ENCODE peak calls at places on chromosomes 1 and 21, in four cellular contexts. L is K562, V is HepG2, U is SK-N-SH. G is an unnamed sample.

GRCh38 chr1:109263597-109264378 is 14.4 kb downstream of the CELSR2 start:
- DNase-seq in L (peak; percentile 94), V (peak; percentile 93), U (peak; percentile 98), G (peak; percentile 96)

GRCh38 chr1:2208309-2209239 is 14.0 kb upstream of the FAAP20 start:
- DNase-seq in L (no peak), V (peak; percentile 93), U (no peak), G (no peak)

GRCh38 chr1:107974090-107974489 is 9.1 kb upstream of the VAV3 start:
- DNase-seq in L (no peak), V (no peak), U (no peak), G (no peak)

GRCh38 chr1:93061895-93062792 is 16.9 kb upstream of the MTF2 start:
- DNase-seq in L (peak; percentile 16), V (peak; percentile 54), U (peak; percentile 51), G (peak; percentile 29)

GRCh38 chr21:35652196-35652595 is 408.1 kb downstream of the SETD4 start:
- DNase-seq in L (no peak), V (no peak), U (no peak), G (no peak)

GRCh38 chr1:206658264-206658980 is 23.1 kb downstream of the DYRK3 start:
- DNase-seq in L (peak; percentile 92), V (no peak), U (peak; percentile 70), G (peak; percentile 79)

GRCh38 chr1:25217015-25217414 is 15.3 kb downstream of the SYF2 start:
- DNase-seq in L (no peak), V (no peak), U (no peak), G (no peak)

GRCh38 chr1:214214851-214215250 is 66.1 kb upstream of the SMYD2 start:
- DNase-seq in L (no peak), V (no peak), U (no peak), G (no peak)

GRCh38 chr21:46347791-46348381 is 23.9 kb downstream of the PCNT start:
- DNase-seq in L (no peak), V (no peak), U (no peak), G (peak; percentile 39)

GRCh38 chr21:39556176-39556575 is 56.6 kb upstream of the B3GALT5 start:
- DNase-seq in L (no peak), V (no peak), U (peak; percentile 53), G (peak; percentile 38)

GRCh38 chr1:201288007-201288406 is 4.7 kb downstream of the PKP1 start:
- DNase-seq in L (no peak), V (no peak), U (no peak), G (no peak)

GRCh38 chr1:234515821-234516241 is 36.9 kb upstream of the TARBP1 start:
- DNase-seq in L (no peak), V (no peak), U (no peak), G (no peak)

GRCh38 chr1:202304370-202304769 is 37.4 kb downstream of the UBE2T start:
- DNase-seq in L (no peak), V (no peak), U (peak; percentile 84), G (no peak)

GRCh38 chr1:237999426-238000052 is 108.8 kb upstream of the ZP4 start:
- DNase-seq in L (no peak), V (no peak), U (no peak), G (no peak)

GRCh38 chr1:155272466-155273133 is 704 bp downstream of the CLK2 start:
- DNase-seq in L (no peak), V (peak; percentile 42), U (peak; percentile 10), G (no peak)

GRCh38 chr1:171431994-171432393 is 53.3 kb upstream of the PRRC2C start:
- DNase-seq in L (no peak), V (no peak), U (no peak), G (no peak)

GRCh38 chr1:204359474-204360255 is at the start of gene PLEKHA6:
- DNase-seq in L (peak; percentile 33), V (no peak), U (peak; percentile 82), G (no peak)

GRCh38 chr1:214362188-214362882 is 81.4 kb downstream of the SMYD2 start:
- DNase-seq in L (no peak), V (no peak), U (no peak), G (no peak)

GRCh38 chr21:17613242-17613676 is 558 bp upstream of the BTG3 start:
- DNase-seq in L (no peak), V (no peak), U (no peak), G (no peak)

GRCh38 chr1:112619518-112620458 is at the start of gene CAPZA1:
- DNase-seq in L (peak; percentile 86), V (peak; percentile 76), U (peak; percentile 90), G (peak; percentile 87)

GRCh38 chr1:220887868-220888664 is 8.8 kb downstream of the HLX start:
- DNase-seq in L (no peak), V (no peak), U (peak; percentile 58), G (no peak)

GRCh38 chr1:159068877-159069276 is 7.7 kb downstream of the AIM2 start:
- DNase-seq in L (no peak), V (no peak), U (no peak), G (no peak)

GRCh38 chr21:45410151-45410864 is 5.3 kb downstream of the COL18A1 start:
- DNase-seq in L (no peak), V (peak; percentile 92), U (no peak), G (no peak)

DNA sequence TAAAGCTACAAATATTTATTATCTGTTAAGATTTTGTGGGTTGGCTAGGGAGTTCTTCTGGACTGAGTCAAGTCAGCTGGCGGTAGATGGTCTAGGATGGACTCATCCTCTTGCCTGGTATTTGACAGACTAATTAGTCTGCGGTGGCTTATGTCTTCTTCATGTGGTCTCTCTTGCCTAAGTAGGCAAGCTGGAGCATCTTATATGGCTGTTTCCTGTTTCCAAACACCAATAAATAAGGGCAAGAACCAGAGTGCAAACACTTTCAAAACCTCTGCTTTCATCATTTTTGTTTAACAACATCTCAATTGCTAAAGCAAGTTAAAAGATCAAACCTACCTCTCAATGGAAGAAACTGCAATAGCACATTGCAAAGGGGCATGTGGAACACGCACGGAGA is 484.8 kb downstream of the PTPRC start:
- DNase-seq in L (no peak), V (no peak), U (no peak), G (no peak)
- TF ChIP-seq FOXJ3 in L (no peak), V (no peak), U (no peak), G (no peak)

GRCh38 chr1:145994391-145995120 is 1.8 kb downstream of the TXNIP start:
- DNase-seq in L (no peak), V (no peak), U (no peak), G (no peak)

GRCh38 chr1:145996433-145997155 is at the start of gene TXNIP:
- DNase-seq in L (peak; percentile 100), V (peak; percentile 94), U (peak; percentile 95), G (peak; percentile 99)

GRCh38 chr1:145995148-145995851 is 1.1 kb downstream of the TXNIP start:
- DNase-seq in L (peak; percentile 41), V (no peak), U (no peak), G (no peak)

GRCh38 chr1:145997156-145998023 is 1.0 kb upstream of the TXNIP start:
- DNase-seq in L (no peak), V (peak; percentile 26), U (peak; percentile 42), G (no peak)

DNA sequence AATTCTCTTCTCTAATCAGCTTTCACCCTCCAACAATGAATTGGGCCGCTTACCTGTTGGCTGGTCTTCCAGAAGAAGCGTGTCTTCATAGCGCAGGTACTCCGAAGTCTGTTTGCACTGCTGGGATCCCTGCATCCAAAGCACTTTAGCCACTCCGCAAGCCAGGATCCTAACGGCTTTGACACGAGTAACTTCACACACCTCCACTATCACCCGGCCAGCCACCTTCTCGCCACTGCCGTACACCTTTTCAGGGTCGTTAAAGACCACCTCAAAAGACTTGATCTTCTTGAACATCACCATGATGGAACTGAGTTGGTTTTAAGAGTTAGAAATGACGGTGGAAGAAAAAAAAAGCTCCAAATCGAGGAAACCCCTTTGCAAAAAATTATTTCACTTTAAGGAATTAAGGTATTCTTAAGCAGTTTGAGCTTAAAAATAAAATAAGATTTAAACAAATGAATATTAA is 381 bp downstream of the TXNIP start:
- DNase-seq in L (peak; percentile 36), V (no peak), U (no peak), G (no peak)
- TF ChIP-seq FOXJ3 in L (no peak), V (no peak), U (no peak), G (no peak)

DNA sequence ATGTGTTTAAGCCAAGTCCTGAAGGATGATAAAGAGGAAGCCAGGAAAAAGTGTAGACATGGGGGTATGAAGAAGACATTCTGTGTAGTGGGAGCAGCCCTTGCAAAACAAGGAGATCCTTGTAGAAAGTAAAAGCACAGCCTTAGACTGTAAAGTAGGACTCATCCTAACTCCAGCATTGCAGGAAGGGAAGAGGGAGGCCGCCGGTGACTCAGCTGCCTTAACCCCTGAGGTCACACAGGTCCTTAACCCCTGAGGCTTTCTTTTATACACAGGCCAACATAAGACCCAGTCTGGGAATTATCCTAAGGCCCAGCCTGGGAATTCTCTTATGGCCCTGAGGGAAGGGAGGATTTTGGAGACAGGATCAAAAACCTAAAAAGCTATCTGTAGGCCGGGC is 18.0 kb downstream of the PGM1 start:
- DNase-seq in L (no peak), V (no peak), U (no peak), G (no peak)
- TF ChIP-seq FOXJ3 in L (no peak), V (no peak), U (no peak), G (no peak)

DNA sequence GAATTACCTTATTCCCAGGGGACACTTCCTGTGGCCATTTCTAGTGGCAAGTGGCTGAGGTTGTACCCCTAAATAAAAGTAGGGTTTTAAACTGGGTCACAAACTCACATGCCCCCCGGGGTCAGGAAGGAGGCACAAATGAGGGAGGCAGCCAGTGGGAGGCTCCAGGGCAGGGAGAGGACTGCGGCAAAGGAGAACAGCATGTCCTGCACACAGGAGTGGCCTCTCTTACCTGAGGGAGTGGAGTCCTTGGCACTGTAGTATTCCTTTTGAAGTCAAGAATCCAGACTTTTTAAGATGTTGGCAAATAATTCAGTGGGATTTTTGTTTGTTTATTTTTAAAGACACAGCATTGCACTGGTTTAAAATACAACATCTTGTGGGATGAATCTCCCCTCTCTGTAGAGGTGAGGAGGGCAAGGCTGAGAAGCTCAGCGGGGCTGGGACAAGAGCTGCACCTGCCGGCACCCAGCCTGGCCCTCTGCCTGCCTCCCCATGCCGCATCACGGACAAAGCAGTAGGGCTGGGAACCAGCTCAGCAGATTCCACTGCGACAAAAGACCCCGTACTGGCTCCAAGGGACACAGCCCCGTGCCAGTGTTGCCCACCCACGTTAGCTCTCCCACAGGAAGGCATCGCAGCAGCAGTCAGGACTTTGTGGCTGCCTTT is 22.2 kb downstream of the SPSB1 start:
- DNase-seq in L (no peak), V (no peak), U (no peak), G (no peak)
- TF ChIP-seq FOXJ3 in L (no peak), V (no peak), U (no peak), G (no peak)

G was measured in WTC11.